ENCODE peak calls at places on chromosomes 5 and 9, in six cellular contexts. S, O, W, I, K and V are unnamed samples. For H3K27me3, the result is how much of the 10 kb centered on the place peaks cover.

GRCh38 chr5:157390179-157390923 is 69.7 kb upstream of the NIPAL4 start:
- DNase-seq in S (peak), O (peak), W (no peak), I (no peak), K (peak), V (no peak)

GRCh38 chr5:115549154-115549553 is 4.6 kb upstream of the FEM1C start:
- DNase-seq in S (no peak), O (no peak), W (no peak), I (peak), K (no peak), V (no peak)

GRCh38 chr5:60285910-60286309 is 392.4 kb upstream of the PDE4D start:
- DNase-seq in S (no peak), O (no peak), W (no peak), I (no peak), K (no peak), V (no peak)

GRCh38 chr5:78016831-78017529 is 240.8 kb upstream of the TBCA start:
- DNase-seq in S (no peak), O (no peak), W (no peak), I (peak), K (peak), V (no peak)

GRCh38 chr9:113011911-113012381 is at the start of gene ZNF883:
- DNase-seq in S (peak), O (peak), W (peak), I (peak), K (peak), V (no peak)

GRCh38 chr9:133563286-133564213 is 29.0 kb downstream of the ADAMTSL2 start:
- DNase-seq in S (peak), O (no peak), W (peak), I (no peak), K (peak), V (no peak)

GRCh38 chr5:79771387-79771786 is 81.8 kb downstream of the CMYA5 start:
- DNase-seq in S (no peak), O (peak), W (no peak), I (no peak), K (peak), V (no peak)

GRCh38 chr5:154712518-154713437 is 42.4 kb upstream of the LARP1 start:
- DNase-seq in S (no peak), O (no peak), W (no peak), I (no peak), K (peak), V (peak)

GRCh38 chr5:121668635-121669034 is 183.0 kb upstream of the FTMT start:
- DNase-seq in S (no peak), O (peak), W (no peak), I (no peak), K (peak), V (no peak)

GRCh38 chr5:17094830-17095229 is 122.6 kb upstream of the BASP1 start:
- DNase-seq in S (peak), O (no peak), W (no peak), I (no peak), K (no peak), V (no peak)

GRCh38 chr9:14018061-14018460 is 295.9 kb downstream of the NFIB start:
- DNase-seq in S (no peak), O (peak), W (no peak), I (no peak), K (peak), V (no peak)

GRCh38 chr5:57207681-57208080 is 33.8 kb downstream of the GPBP1 start:
- DNase-seq in S (no peak), O (no peak), W (peak), I (no peak), K (no peak), V (no peak)

GRCh38 chr5:72509401-72509800 is 2.2 kb upstream of the ZNF366 start:
- DNase-seq in S (no peak), O (no peak), W (peak), I (no peak), K (no peak), V (no peak)

GRCh38 chr5:53429706-53430105 is 50.7 kb upstream of the FST start:
- DNase-seq in S (no peak), O (peak), W (no peak), I (no peak), K (peak), V (no peak)

GRCh38 chr9:84513981-84514380 is 155.5 kb upstream of the NTRK2 start:
- DNase-seq in S (no peak), O (no peak), W (no peak), I (no peak), K (no peak), V (no peak)

GRCh38 chr5:26791433-26791832 is 247.0 kb downstream of the CDH9 start:
- DNase-seq in S (no peak), O (no peak), W (no peak), I (no peak), K (peak), V (no peak)

GRCh38 chr5:133111299-133111698 is 59.5 kb downstream of the HSPA4 start:
- DNase-seq in S (peak), O (peak), W (peak), I (peak), K (peak), V (peak)

GRCh38 chr9:109063765-109064164 is 50.5 kb upstream of the CTNNAL1 start:
- DNase-seq in S (peak), O (peak), W (no peak), I (peak), K (no peak), V (no peak)

GRCh38 chr9:98326402-98327248 is 71.2 kb upstream of the TBC1D2 start:
- DNase-seq in S (no peak), O (no peak), W (no peak), I (no peak), K (no peak), V (no peak)

GRCh38 chr5:57513785-57514184 is 31.2 kb upstream of the ACTBL2 start:
- DNase-seq in S (no peak), O (no peak), W (no peak), I (no peak), K (no peak), V (no peak)

GRCh38 chr5:168652516-168652915 is 73.3 kb upstream of the PANK3 start:
- DNase-seq in S (no peak), O (no peak), W (no peak), I (no peak), K (no peak), V (no peak)

GRCh38 chr9:26551971-26552370 is 340.6 kb downstream of the CAAP1 start:
- DNase-seq in S (peak), O (no peak), W (no peak), I (no peak), K (no peak), V (no peak)

GRCh38 chr9:38120961-38121360 is 51.9 kb upstream of the SHB start:
- DNase-seq in S (no peak), O (no peak), W (no peak), I (no peak), K (no peak), V (no peak)

GRCh38 chr5:33761139-33761538 is 130.7 kb downstream of the ADAMTS12 start:
- DNase-seq in S (peak), O (peak), W (no peak), I (peak), K (peak), V (no peak)

GRCh38 chr5:5165541-5166002 is 25.4 kb downstream of the ADAMTS16 start:
- DNase-seq in S (no peak), O (no peak), W (no peak), I (no peak), K (no peak), V (no peak)

GRCh38 chr9:136050266-136050705 is 44.8 kb downstream of the NACC2 start:
- DNase-seq in S (no peak), O (no peak), W (no peak), I (peak), K (peak), V (no peak)
- H3K27me3 ChIP-seq in S (under half), O (under half), W (under half), I (under half), K (under half), V (under half)

GRCh38 chr5:1440098-1440493 is 5.1 kb downstream of the SLC6A3 start:
- DNase-seq in S (no peak), O (no peak), W (no peak), I (no peak), K (no peak), V (no peak)

GRCh38 chr5:1439388-1440097 is 5.7 kb downstream of the SLC6A3 start:
- DNase-seq in S (no peak), O (no peak), W (no peak), I (no peak), K (no peak), V (no peak)

GRCh38 chr5:1442222-1443144 is 2.8 kb downstream of the SLC6A3 start:
- DNase-seq in S (no peak), O (no peak), W (no peak), I (no peak), K (no peak), V (no peak)

GRCh38 chr5:1443145-1443543 is 2.1 kb downstream of the SLC6A3 start:
- DNase-seq in S (no peak), O (no peak), W (no peak), I (no peak), K (no peak), V (no peak)

GRCh38 chr5:1441166-1441865 is 3.9 kb downstream of the SLC6A3 start:
- DNase-seq in S (no peak), O (no peak), W (peak), I (no peak), K (no peak), V (no peak)
- H3K27me3 ChIP-seq in S (half or more), O (under half), W (half or more), I (half or more), K (half or more), V (under half)

GRCh38 chr9:912776-913175 is 63.7 kb upstream of the DMRT3 start:
- DNase-seq in S (no peak), O (no peak), W (no peak), I (no peak), K (no peak), V (no peak)

GRCh38 chr9:908806-909205 is 67.3 kb downstream of the DMRT1 start:
- DNase-seq in S (no peak), O (no peak), W (no peak), I (peak), K (no peak), V (no peak)

DNA sequence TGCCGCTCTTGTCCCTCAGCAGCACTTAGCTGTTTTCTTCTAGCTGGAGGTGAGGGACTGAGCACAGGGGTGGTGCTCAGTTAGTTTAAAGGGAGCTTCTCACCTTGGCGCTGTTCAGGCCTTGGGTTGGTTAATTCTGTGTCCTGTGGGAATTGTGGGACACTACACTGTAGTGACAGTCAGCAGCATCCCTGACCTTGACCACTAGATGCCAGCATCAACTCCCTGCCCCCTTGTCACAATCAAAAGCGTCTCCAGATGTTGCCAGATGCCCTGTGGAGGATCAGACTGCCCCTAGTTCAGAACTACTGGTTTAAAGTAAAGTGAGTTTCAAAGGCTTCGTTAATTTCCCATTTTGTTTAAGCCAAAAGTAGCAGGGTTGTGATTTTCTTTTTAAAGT is 65.5 kb upstream of the DMRT3 start:
- DNase-seq in S (no peak), O (no peak), W (no peak), I (no peak), K (no peak), V (no peak)
- H3K27me3 ChIP-seq in S (under half), O (under half), W (under half), I (under half), K (under half), V (under half)

DNA sequence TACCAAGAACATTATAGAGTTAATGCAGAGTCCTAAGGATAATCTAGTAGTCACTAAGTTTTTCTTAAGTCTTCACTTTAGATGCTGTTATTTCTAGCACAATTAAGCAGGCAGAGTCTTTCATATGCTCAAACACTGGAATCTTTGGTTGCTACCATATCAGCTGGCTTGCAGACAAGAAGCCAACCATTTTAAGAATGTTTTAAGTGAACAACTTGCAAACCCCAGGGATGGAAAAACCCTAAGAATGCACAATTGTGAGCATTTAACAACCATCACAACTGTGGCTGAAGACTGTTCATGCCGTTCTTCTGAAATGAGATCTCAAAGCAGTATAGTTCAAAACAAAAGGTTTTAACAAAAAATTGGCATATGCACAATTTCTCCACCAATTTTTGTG is 55.1 kb downstream of the CSNK1A1 start:
- DNase-seq in S (peak), O (no peak), W (no peak), I (no peak), K (no peak), V (no peak)
- H3K27me3 ChIP-seq in S (under half), O (under half), W (under half), I (under half), K (under half), V (under half)

GRCh38 chr9:75464726-75465125 is 376.4 kb downstream of the OSTF1 start:
- DNase-seq in S (no peak), O (no peak), W (no peak), I (no peak), K (no peak), V (no peak)
- H3K27me3 ChIP-seq in S (under half), O (under half), W (under half), I (under half), K (under half), V (under half)

DNA sequence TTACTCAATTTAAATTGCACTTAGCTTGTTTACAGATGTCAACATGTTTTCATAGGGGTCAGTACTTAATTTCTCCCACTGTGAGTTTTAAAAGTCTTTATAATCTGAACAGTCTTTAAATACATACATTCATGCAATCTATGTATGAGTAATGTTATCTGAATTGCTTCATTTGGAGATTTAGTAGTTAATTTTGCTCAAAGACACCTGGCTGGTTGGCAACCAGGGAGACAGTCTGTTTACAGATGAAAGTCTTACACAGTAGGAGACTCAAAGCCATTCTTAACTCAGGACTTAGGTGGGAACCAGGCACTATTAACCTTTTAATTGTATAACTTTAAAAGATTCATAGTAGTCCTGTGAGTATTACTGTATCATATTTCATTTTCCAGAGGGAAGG is 29.3 kb downstream of the DAB2 start:
- DNase-seq in S (no peak), O (no peak), W (no peak), I (no peak), K (peak), V (no peak)
- H3K27me3 ChIP-seq in S (under half), O (under half), W (under half), I (under half), K (under half), V (under half)

GRCh38 chr9:130669965-130670364 is 5.6 kb downstream of the PRDM12 start:
- DNase-seq in S (no peak), O (no peak), W (no peak), I (no peak), K (no peak), V (no peak)

GRCh38 chr9:130672466-130672865 is 8.1 kb downstream of the PRDM12 start:
- DNase-seq in S (no peak), O (no peak), W (no peak), I (no peak), K (no peak), V (no peak)

GRCh38 chr9:130675396-130675795 is 11.0 kb downstream of the PRDM12 start:
- DNase-seq in S (no peak), O (no peak), W (no peak), I (no peak), K (no peak), V (no peak)

GRCh38 chr9:130670644-130671043 is 6.2 kb downstream of the PRDM12 start:
- DNase-seq in S (no peak), O (no peak), W (no peak), I (no peak), K (no peak), V (no peak)

DNA sequence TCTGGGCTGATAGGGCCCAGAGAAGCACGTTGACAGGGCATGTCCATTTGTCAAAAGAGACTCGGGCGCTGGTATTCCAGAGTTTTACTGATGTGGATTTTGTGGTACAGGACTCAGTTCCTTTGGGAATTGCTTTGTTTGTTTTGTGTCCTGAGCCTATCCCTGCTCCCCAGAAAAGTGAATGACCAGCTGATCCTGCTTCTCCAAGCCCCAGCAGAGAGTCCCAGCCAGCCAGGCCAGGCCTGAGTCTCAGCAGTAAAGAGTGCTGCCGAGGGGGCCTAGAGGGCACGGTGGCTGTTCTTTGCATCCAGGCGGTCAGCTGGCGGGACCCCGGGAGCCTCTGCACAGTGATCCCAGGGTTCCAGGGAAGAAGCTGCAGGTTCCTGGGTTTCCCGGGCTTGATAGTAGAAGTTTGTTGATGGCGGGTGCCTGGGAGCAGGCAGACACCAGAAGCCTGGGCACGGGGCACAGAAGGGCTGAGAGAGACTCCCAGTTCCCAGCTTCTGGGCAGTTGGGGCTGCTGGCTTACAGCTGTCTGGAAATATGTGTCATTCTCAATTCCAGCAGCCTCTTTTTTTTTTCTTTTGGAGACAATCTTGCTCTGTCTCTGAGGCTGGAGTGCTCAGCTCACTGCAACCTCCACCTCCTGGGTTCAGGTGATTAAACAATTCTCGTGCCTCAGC is 8.7 kb downstream of the PRDM12 start:
- DNase-seq in S (no peak), O (no peak), W (no peak), I (no peak), K (no peak), V (no peak)
- H3K27me3 ChIP-seq in S (under half), O (under half), W (under half), I (half or more), K (under half), V (under half)